ENCODE peak calls at places on chromosomes 13 and 19, in four cellular contexts. M is CD8-positive, alpha-beta T cell; Q is left ventricle myocardium inferior; T is PC-9. E is an unnamed sample.
A peak's percentile ranks its signal among the peaks of the same experiment; 100 is the strongest.

GRCh38 chr13:74270018-74270417 is 135.8 kb upstream of the KLF12 start:
- DNase-seq in Q (no peak), M (no peak), T (no peak), E (no peak)

GRCh38 chr13:73598021-73598712 is 536.0 kb downstream of the KLF12 start:
- DNase-seq in M (no peak), T (peak; percentile 4), Q (no peak), E (no peak)

GRCh38 chr19:35061583-35062373 is 20.3 kb downstream of the HPN start:
- DNase-seq in Q (no peak), T (no peak), M (no peak), E (no peak)

GRCh38 chr19:47190167-47190727 is 40.8 kb downstream of the BBC3 start:
- DNase-seq in M (no peak), T (peak; percentile 46), Q (peak; percentile 21), E (no peak)

GRCh38 chr19:46818812-46819211 is 30.4 kb upstream of the SLC1A5 start:
- DNase-seq in Q (no peak), M (no peak), T (no peak), E (no peak)

GRCh38 chr13:76622336-76623045 is 263.7 kb downstream of the KCTD12 start:
- DNase-seq in T (no peak), Q (peak; percentile 19), M (no peak), E (no peak)

GRCh38 chr19:12580180-12580694 is 29.0 kb upstream of the ZNF564 start:
- DNase-seq in M (no peak), Q (no peak), T (no peak), E (no peak)

GRCh38 chr19:23098988-23099387 is 17.8 kb upstream of the ZNF730 start:
- DNase-seq in T (no peak), M (no peak), Q (no peak), E (no peak)

GRCh38 chr13:60463787-60464186 is 66.8 kb downstream of the TDRD3 start:
- DNase-seq in M (no peak), Q (no peak), T (no peak), E (no peak)

GRCh38 chr19:2494084-2494446 is 18.1 kb downstream of the GADD45B start:
- DNase-seq in T (no peak), M (no peak), Q (no peak), E (no peak)

GRCh38 chr19:54928299-54928698 is 19.0 kb downstream of the NLRP7 start:
- DNase-seq in T (no peak), Q (no peak), M (no peak), E (no peak)

GRCh38 chr19:49802836-49803528 is 10.1 kb downstream of the FUZ start:
- DNase-seq in Q (no peak), T (no peak), M (no peak), E (no peak)

GRCh38 chr13:21465710-21466160 is 6.6 kb upstream of the ZDHHC20 start:
- DNase-seq in Q (no peak), T (peak; percentile 15), M (no peak), E (no peak)

GRCh38 chr19:47725759-47726401 is 12.7 kb downstream of the EHD2 start:
- DNase-seq in T (no peak), M (no peak), Q (no peak), E (no peak)

GRCh38 chr13:26695360-26695705 is 65.3 kb downstream of the GPR12 start:
- DNase-seq in M (no peak), T (no peak), Q (no peak), E (no peak)

GRCh38 chr19:50921391-50922315 is 10.5 kb upstream of the KLK4 start:
- DNase-seq in T (no peak), Q (no peak), M (no peak), E (no peak)

GRCh38 chr19:10289836-10290438 is at the start of gene ICAM5:
- DNase-seq in Q (no peak), T (peak; percentile 52), M (no peak), E (peak; percentile 40)

GRCh38 chr19:48636859-48637448 is at the start of gene DBP:
- DNase-seq in Q (peak; percentile 62), M (no peak), T (no peak), E (peak; percentile 55)

GRCh38 chr13:51158923-51159322 is 47.8 kb upstream of the C13orf42 start:
- DNase-seq in T (no peak), M (no peak), Q (no peak), E (no peak)

GRCh38 chr19:11196406-11197287 is 698 bp downstream of the KANK2 start:
- DNase-seq in Q (peak; percentile 56), M (no peak), T (peak; percentile 28), E (peak; percentile 54)

GRCh38 chr19:18961767-18962423 is 20.9 kb upstream of the HOMER3 start:
- DNase-seq in T (no peak), M (no peak), Q (no peak), E (peak; percentile 33)

GRCh38 chr13:30792257-30793000 is 57.1 kb downstream of the ALOX5AP start:
- DNase-seq in M (no peak), T (peak; percentile 87), Q (peak; percentile 77), E (peak; percentile 54)

GRCh38 chr13:95367309-95367843 is 66.1 kb upstream of the ABCC4 start:
- DNase-seq in M (no peak), Q (no peak), T (no peak), E (no peak)
- TF ChIP-seq CTCF in M (no peak), Q (no peak), T (no peak), E (no peak)

DNA sequence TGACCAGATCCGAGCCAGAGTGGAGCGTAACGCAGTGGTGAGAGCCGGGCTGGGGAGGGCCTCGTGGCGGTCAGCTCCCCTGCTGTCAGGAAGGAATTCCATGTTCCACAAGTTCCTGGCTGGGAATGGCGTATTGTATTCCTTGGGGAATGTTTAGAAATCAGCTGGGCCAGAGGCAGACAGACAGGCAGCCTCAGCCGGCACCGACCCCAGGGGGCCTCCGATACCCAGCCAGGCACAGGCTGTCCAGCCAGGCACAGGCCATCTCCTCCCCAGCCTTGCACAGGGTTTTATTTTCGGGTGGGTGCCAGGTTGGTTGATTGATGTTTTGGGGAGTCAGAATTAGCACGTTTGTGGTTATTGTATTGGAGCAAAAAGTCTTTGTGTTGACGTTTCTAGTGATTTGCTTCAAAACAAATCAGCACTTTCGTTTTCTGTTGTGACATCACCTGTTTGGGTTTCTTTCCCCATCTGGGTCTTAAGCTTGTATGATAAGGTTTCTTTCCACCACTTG is 126.6 kb upstream of the MCF2L start:
- DNase-seq in M (no peak), Q (peak; percentile 58), T (no peak), E (peak; percentile 46)
- TF ChIP-seq CTCF in M (no peak), Q (no peak), T (no peak), E (no peak)

GRCh38 chr19:6674868-6675305 is 4.9 kb upstream of the TNFSF14 start:
- DNase-seq in Q (peak; percentile 50), T (peak; percentile 75), M (peak; percentile 56), E (no peak)
- TF ChIP-seq CTCF in Q (no peak), T (no peak), M (no peak), E (no peak)

GRCh38 chr19:40284501-40285352 is at the start of gene AKT2:
- DNase-seq in T (no peak), M (peak; percentile 55), Q (peak; percentile 66), E (peak; percentile 87)
- TF ChIP-seq CTCF in T (no peak), M (no peak), Q (no peak), E (peak; percentile 51)

GRCh38 chr13:46716821-46717220 is 80.1 kb downstream of the ESD start:
- DNase-seq in T (no peak), M (no peak), Q (no peak), E (no peak)

GRCh38 chr13:46715363-46715762 is 81.6 kb downstream of the ESD start:
- DNase-seq in Q (no peak), T (no peak), M (no peak), E (no peak)

GRCh38 chr13:46720189-46720588 is 76.8 kb downstream of the ESD start:
- DNase-seq in Q (no peak), T (no peak), M (no peak), E (no peak)

GRCh38 chr13:46721054-46721453 is 75.9 kb downstream of the ESD start:
- DNase-seq in T (peak; percentile 28), Q (peak; percentile 19), M (peak; percentile 1), E (peak; percentile 50)

DNA sequence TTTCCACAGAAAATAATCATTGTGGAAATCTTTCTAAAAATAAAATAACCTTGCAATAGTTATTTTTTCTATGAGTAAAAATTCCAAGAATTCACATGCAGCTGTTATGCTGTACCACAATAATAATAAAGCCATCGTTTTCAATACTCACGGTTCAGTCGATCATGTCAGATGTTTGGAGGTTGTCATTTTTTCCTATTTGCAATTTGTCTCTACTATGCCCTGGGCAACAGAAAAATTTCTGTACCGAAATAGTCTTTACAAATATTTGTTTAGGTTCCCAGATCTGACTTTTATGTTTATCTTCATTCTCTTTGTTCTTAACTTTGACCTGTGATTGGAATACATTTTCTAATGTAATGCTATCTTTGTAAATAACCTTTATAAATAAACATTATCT is 79.7 kb downstream of the ESD start:
- DNase-seq in M (no peak), T (no peak), Q (no peak), E (no peak)
- TF ChIP-seq CTCF in M (no peak), T (no peak), Q (no peak), E (no peak)

GRCh38 chr19:38375748-38376147 is 1.4 kb downstream of the PSMD8 start:
- DNase-seq in T (no peak), Q (peak; percentile 53), M (no peak), E (no peak)

GRCh38 chr19:38374332-38375097 is at the start of gene PSMD8:
- DNase-seq in M (peak; percentile 95), T (peak; percentile 97), Q (peak; percentile 99), E (peak; percentile 98)

GRCh38 chr19:38376576-38376975 is 2.2 kb downstream of the PSMD8 start:
- DNase-seq in T (no peak), M (no peak), Q (no peak), E (no peak)

GRCh38 chr19:38375098-38375493 is 725 bp downstream of the PSMD8 start:
- DNase-seq in M (no peak), Q (no peak), T (no peak), E (no peak)

GRCh38 chr19:38373907-38374331 is 452 bp upstream of the PSMD8 start:
- DNase-seq in T (no peak), Q (no peak), M (no peak), E (no peak)
- TF ChIP-seq CTCF in T (no peak), Q (no peak), M (no peak), E (no peak)

DNA sequence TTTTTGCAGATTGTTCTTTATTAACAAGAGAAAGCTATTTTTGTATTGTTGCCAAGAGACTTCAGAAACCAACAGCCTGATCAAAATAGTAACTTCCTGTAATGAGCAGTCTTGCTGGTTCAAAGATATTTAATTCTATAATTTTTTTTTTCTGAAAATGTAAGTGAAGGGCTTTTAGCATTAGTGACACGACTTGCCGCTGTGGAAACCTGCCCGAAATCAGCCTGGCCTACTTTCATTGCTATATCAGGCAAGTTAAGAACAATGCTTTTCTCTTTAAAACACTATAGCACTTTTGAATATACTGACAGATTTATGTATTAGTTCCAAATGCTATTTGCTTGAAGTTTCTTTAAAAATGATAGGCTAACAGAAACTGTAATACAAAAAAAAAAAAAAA is 374.3 kb downstream of the EFNB2 start:
- DNase-seq in Q (no peak), M (no peak), T (no peak), E (no peak)
- TF ChIP-seq CTCF in Q (no peak), M (no peak), T (no peak), E (no peak)

GRCh38 chr19:27746691-27747380 is 1466.1 kb downstream of the UQCRFS1 start:
- DNase-seq in M (no peak), Q (peak; percentile 46), T (no peak), E (peak; percentile 52)
- TF ChIP-seq CTCF in M (no peak), Q (peak; percentile 63), T (no peak), E (no peak)